ENCODE peak calls at places on chromosomes 16 and 17, in seven cellular contexts. One of them, this sample, is unnamed.

GRCh38 chr17:57803026-57803425 is 46.8 kb downstream of the MRPS23 start:
- DNase-seq in Peyer's patch: no peak
- DNase-seq in CD8-positive, alpha-beta T cell: no peak
- DNase-seq in gastrocnemius medialis: no peak
- DNase-seq in A549: no peak
- DNase-seq in lung: no peak
- DNase-seq in fibroblast of lung: no peak
- DNase-seq in this sample: no peak

GRCh38 chr17:35726609-35727460 is 4.6 kb upstream of the RASL10B start:
- DNase-seq in gastrocnemius medialis: no peak
- DNase-seq in CD8-positive, alpha-beta T cell: no peak
- DNase-seq in fibroblast of lung: peak; percentile 93
- DNase-seq in lung: no peak
- DNase-seq in A549: no peak
- DNase-seq in Peyer's patch: no peak
- DNase-seq in this sample: no peak

GRCh38 chr16:67987460-67988160 is 7.3 kb upstream of the DPEP3 start:
- DNase-seq in CD8-positive, alpha-beta T cell: no peak
- DNase-seq in Peyer's patch: no peak
- DNase-seq in A549: no peak
- DNase-seq in lung: no peak
- DNase-seq in fibroblast of lung: peak; percentile 13
- DNase-seq in gastrocnemius medialis: peak; percentile 65
- DNase-seq in this sample: no peak

GRCh38 chr16:85309656-85310587 is 197.7 kb upstream of the CIBAR2 start:
- DNase-seq in A549: no peak
- DNase-seq in Peyer's patch: peak; percentile 80
- DNase-seq in CD8-positive, alpha-beta T cell: no peak
- DNase-seq in fibroblast of lung: no peak
- DNase-seq in lung: no peak
- DNase-seq in gastrocnemius medialis: peak; percentile 79
- DNase-seq in this sample: no peak

GRCh38 chr16:89374393-89374948 is 115.9 kb downstream of the ANKRD11 start:
- DNase-seq in fibroblast of lung: peak; percentile 56
- DNase-seq in lung: no peak
- DNase-seq in CD8-positive, alpha-beta T cell: no peak
- DNase-seq in gastrocnemius medialis: no peak
- DNase-seq in Peyer's patch: peak; percentile 25
- DNase-seq in A549: peak; percentile 31
- DNase-seq in this sample: no peak

GRCh38 chr16:2295056-2295798 is 27.3 kb upstream of the RNPS1 start:
- DNase-seq in lung: no peak
- DNase-seq in gastrocnemius medialis: no peak
- DNase-seq in CD8-positive, alpha-beta T cell: no peak
- DNase-seq in A549: no peak
- DNase-seq in fibroblast of lung: no peak
- DNase-seq in Peyer's patch: no peak
- DNase-seq in this sample: no peak

GRCh38 chr16:76796431-76796830 is 394.6 kb upstream of the MON1B start:
- DNase-seq in A549: no peak
- DNase-seq in lung: no peak
- DNase-seq in gastrocnemius medialis: no peak
- DNase-seq in CD8-positive, alpha-beta T cell: no peak
- DNase-seq in fibroblast of lung: peak; percentile 9
- DNase-seq in Peyer's patch: no peak
- DNase-seq in this sample: no peak

GRCh38 chr17:65558683-65559311 is 2.7 kb downstream of the AXIN2 start:
- DNase-seq in fibroblast of lung: no peak
- DNase-seq in Peyer's patch: no peak
- DNase-seq in CD8-positive, alpha-beta T cell: no peak
- DNase-seq in A549: no peak
- DNase-seq in lung: no peak
- DNase-seq in gastrocnemius medialis: no peak
- DNase-seq in this sample: no peak

GRCh38 chr17:7839890-7840260 is 5.9 kb downstream of the KDM6B start:
- DNase-seq in A549: peak; percentile 80
- DNase-seq in Peyer's patch: no peak
- DNase-seq in lung: no peak
- DNase-seq in fibroblast of lung: peak; percentile 56
- DNase-seq in CD8-positive, alpha-beta T cell: no peak
- DNase-seq in gastrocnemius medialis: no peak
- DNase-seq in this sample: no peak

GRCh38 chr17:75740215-75740614 is 19.0 kb downstream of the ITGB4 start:
- DNase-seq in fibroblast of lung: no peak
- DNase-seq in Peyer's patch: no peak
- DNase-seq in A549: no peak
- DNase-seq in lung: no peak
- DNase-seq in gastrocnemius medialis: no peak
- DNase-seq in CD8-positive, alpha-beta T cell: no peak
- DNase-seq in this sample: no peak

GRCh38 chr17:71224824-71225575 is 895.8 kb upstream of the SOX9 start:
- DNase-seq in A549: no peak
- DNase-seq in fibroblast of lung: peak; percentile 10
- DNase-seq in gastrocnemius medialis: no peak
- DNase-seq in lung: no peak
- DNase-seq in Peyer's patch: no peak
- DNase-seq in CD8-positive, alpha-beta T cell: no peak
- DNase-seq in this sample: no peak

GRCh38 chr17:31623990-31624389 is 232.5 kb downstream of the RAB11FIP4 start:
- DNase-seq in A549: no peak
- DNase-seq in fibroblast of lung: no peak
- DNase-seq in gastrocnemius medialis: no peak
- DNase-seq in Peyer's patch: no peak
- DNase-seq in lung: no peak
- DNase-seq in CD8-positive, alpha-beta T cell: no peak
- DNase-seq in this sample: no peak

GRCh38 chr17:31629696-31630470 is 229.2 kb downstream of the COPRS start:
- DNase-seq in Peyer's patch: no peak
- DNase-seq in A549: no peak
- DNase-seq in fibroblast of lung: peak; percentile 91
- DNase-seq in gastrocnemius medialis: no peak
- DNase-seq in CD8-positive, alpha-beta T cell: no peak
- DNase-seq in lung: no peak
- DNase-seq in this sample: no peak

GRCh38 chr17:31631759-31632158 is 227.3 kb downstream of the COPRS start:
- DNase-seq in fibroblast of lung: no peak
- DNase-seq in A549: no peak
- DNase-seq in Peyer's patch: no peak
- DNase-seq in lung: no peak
- DNase-seq in gastrocnemius medialis: no peak
- DNase-seq in CD8-positive, alpha-beta T cell: no peak
- DNase-seq in this sample: no peak

DNA sequence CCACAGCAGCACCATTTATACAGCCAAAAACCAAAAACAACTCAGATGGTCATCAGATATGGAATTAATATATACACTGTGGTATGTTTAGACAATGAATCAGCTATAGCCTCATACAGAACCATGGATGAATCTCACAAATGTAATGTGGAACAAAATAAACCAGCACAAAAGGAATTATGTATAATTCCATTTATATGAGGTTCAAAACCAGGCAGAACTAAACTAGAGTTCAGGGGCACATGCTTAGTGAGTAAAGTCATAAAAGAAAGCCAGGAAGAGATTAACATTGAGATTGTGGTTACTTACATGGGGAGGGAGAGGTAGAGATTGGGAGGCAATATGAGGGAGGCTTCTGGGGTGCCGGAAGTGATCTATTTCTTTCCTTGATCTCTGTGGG is 231.1 kb downstream of the COPRS start:
- DNase-seq in A549: no peak
- DNase-seq in fibroblast of lung: peak; percentile 88
- DNase-seq in lung: no peak
- DNase-seq in gastrocnemius medialis: no peak
- DNase-seq in Peyer's patch: no peak
- DNase-seq in CD8-positive, alpha-beta T cell: no peak
- DNase-seq in this sample: no peak
- H3K9me3 ChIP-seq in A549: peaks cover 34% of the 10 kb centered on the region
- H3K9me3 ChIP-seq in fibroblast of lung: no peaks in the 10 kb centered on the region
- H3K9me3 ChIP-seq in lung: peaks cover 5% of the 10 kb centered on the region
- H3K9me3 ChIP-seq in gastrocnemius medialis: peaks cover 7% of the 10 kb centered on the region
- H3K9me3 ChIP-seq in Peyer's patch: peaks cover 4% of the 10 kb centered on the region
- H3K9me3 ChIP-seq in CD8-positive, alpha-beta T cell: no peaks in the 10 kb centered on the region
- H3K9me3 ChIP-seq in this sample: peaks cover 10% of the 10 kb centered on the region

DNA sequence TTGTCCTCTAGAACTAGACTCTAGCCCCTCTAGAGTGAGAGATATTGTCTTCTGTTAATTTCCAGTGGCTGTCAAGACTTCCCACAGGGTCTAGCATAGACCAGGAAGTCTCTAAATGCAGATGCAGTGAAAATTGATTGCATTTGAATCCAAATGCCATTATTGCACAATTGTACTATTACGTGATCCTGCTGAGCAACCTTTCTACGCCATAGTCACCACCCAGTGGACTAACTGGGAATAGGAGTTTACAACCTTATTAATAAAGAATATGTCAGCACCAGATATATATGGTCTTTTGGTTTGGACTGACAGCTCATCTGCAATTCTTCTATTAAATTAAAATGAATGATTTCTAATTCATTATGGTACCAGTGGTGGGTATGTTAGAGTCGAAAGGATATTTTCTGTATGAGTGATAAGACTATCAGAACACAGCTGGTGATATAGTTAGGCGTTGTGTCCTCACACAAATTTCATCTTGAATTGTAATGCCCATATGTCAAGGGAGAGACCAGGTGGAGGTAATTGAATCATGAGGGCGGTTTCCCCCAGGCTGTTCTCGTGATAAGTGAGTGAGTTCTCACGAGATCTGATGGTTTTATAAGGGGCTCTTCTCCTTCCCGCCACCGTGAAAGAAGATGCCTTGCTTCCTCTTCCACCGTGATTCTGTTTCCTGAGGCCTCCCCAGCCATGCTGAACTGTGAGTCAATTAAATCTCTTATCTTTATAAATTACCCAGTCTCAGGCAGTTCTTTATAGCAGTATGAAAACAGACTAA is 138.9 kb upstream of the CA10 start:
- DNase-seq in A549: peak; percentile 25
- DNase-seq in fibroblast of lung: no peak
- DNase-seq in lung: no peak
- DNase-seq in Peyer's patch: no peak
- DNase-seq in CD8-positive, alpha-beta T cell: no peak
- DNase-seq in gastrocnemius medialis: no peak
- DNase-seq in this sample: no peak
- H3K9me3 ChIP-seq in A549: no peaks in the 10 kb centered on the region
- H3K9me3 ChIP-seq in fibroblast of lung: no peaks in the 10 kb centered on the region
- H3K9me3 ChIP-seq in lung: no peaks in the 10 kb centered on the region
- H3K9me3 ChIP-seq in Peyer's patch: no peaks in the 10 kb centered on the region
- H3K9me3 ChIP-seq in CD8-positive, alpha-beta T cell: no peaks in the 10 kb centered on the region
- H3K9me3 ChIP-seq in gastrocnemius medialis: no peaks in the 10 kb centered on the region
- H3K9me3 ChIP-seq in this sample: no peaks in the 10 kb centered on the region

DNA sequence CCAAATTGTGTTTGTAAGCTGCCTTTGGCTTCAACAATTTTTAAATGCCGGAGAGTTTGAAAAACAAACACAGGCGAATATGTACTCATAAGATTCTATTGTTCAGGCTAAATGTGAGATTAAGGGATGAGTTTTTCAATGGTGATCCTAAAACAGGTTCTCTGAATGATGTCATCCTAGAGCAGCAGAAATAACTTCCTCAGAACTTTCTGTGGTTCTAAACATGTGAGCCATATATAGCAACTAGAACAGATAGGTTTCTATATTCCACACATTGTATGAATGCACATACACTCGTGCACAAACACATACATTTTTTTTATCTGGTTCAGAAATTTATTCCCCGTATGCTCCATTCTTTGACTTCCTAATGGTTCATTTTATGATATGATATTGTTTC is 1352.2 kb downstream of the CDH8 start:
- DNase-seq in CD8-positive, alpha-beta T cell: no peak
- DNase-seq in gastrocnemius medialis: no peak
- DNase-seq in Peyer's patch: no peak
- DNase-seq in lung: no peak
- DNase-seq in A549: no peak
- DNase-seq in fibroblast of lung: no peak
- DNase-seq in this sample: no peak
- H3K9me3 ChIP-seq in CD8-positive, alpha-beta T cell: peaks cover 3% of the 10 kb centered on the region
- H3K9me3 ChIP-seq in gastrocnemius medialis: no peaks in the 10 kb centered on the region
- H3K9me3 ChIP-seq in Peyer's patch: no peaks in the 10 kb centered on the region
- H3K9me3 ChIP-seq in lung: no peaks in the 10 kb centered on the region
- H3K9me3 ChIP-seq in A549: peaks cover 7% of the 10 kb centered on the region
- H3K9me3 ChIP-seq in fibroblast of lung: no peaks in the 10 kb centered on the region
- H3K9me3 ChIP-seq in this sample: peaks cover 3% of the 10 kb centered on the region

GRCh38 chr16:35562919-35563318 is 2103.5 kb downstream of the TP53TG3F start:
- DNase-seq in gastrocnemius medialis: no peak
- DNase-seq in A549: no peak
- DNase-seq in Peyer's patch: no peak
- DNase-seq in CD8-positive, alpha-beta T cell: no peak
- DNase-seq in lung: no peak
- DNase-seq in fibroblast of lung: no peak
- DNase-seq in this sample: no peak

GRCh38 chr16:35560637-35560984 is 2101.2 kb downstream of the TP53TG3F start:
- DNase-seq in CD8-positive, alpha-beta T cell: no peak
- DNase-seq in fibroblast of lung: no peak
- DNase-seq in lung: no peak
- DNase-seq in Peyer's patch: no peak
- DNase-seq in A549: no peak
- DNase-seq in gastrocnemius medialis: no peak
- DNase-seq in this sample: no peak

GRCh38 chr16:35559911-35560636 is 2100.7 kb downstream of the TP53TG3F start:
- DNase-seq in A549: no peak
- DNase-seq in CD8-positive, alpha-beta T cell: no peak
- DNase-seq in gastrocnemius medialis: no peak
- DNase-seq in fibroblast of lung: no peak
- DNase-seq in Peyer's patch: no peak
- DNase-seq in lung: no peak
- DNase-seq in this sample: no peak

GRCh38 chr16:35562471-35562870 is 2103.1 kb downstream of the TP53TG3F start:
- DNase-seq in A549: no peak
- DNase-seq in CD8-positive, alpha-beta T cell: no peak
- DNase-seq in gastrocnemius medialis: no peak
- DNase-seq in Peyer's patch: no peak
- DNase-seq in lung: no peak
- DNase-seq in fibroblast of lung: no peak
- DNase-seq in this sample: no peak

GRCh38 chr16:35561346-35561745 is 2101.9 kb downstream of the TP53TG3F start:
- DNase-seq in Peyer's patch: no peak
- DNase-seq in fibroblast of lung: no peak
- DNase-seq in A549: no peak
- DNase-seq in gastrocnemius medialis: no peak
- DNase-seq in CD8-positive, alpha-beta T cell: no peak
- DNase-seq in lung: no peak
- DNase-seq in this sample: no peak
- H3K9me3 ChIP-seq in Peyer's patch: no peaks in the 10 kb centered on the region
- H3K9me3 ChIP-seq in fibroblast of lung: no peaks in the 10 kb centered on the region
- H3K9me3 ChIP-seq in A549: no peaks in the 10 kb centered on the region
- H3K9me3 ChIP-seq in gastrocnemius medialis: no peaks in the 10 kb centered on the region
- H3K9me3 ChIP-seq in CD8-positive, alpha-beta T cell: peaks cover 3% of the 10 kb centered on the region
- H3K9me3 ChIP-seq in lung: no peaks in the 10 kb centered on the region
- H3K9me3 ChIP-seq in this sample: peaks cover 4% of the 10 kb centered on the region

DNA sequence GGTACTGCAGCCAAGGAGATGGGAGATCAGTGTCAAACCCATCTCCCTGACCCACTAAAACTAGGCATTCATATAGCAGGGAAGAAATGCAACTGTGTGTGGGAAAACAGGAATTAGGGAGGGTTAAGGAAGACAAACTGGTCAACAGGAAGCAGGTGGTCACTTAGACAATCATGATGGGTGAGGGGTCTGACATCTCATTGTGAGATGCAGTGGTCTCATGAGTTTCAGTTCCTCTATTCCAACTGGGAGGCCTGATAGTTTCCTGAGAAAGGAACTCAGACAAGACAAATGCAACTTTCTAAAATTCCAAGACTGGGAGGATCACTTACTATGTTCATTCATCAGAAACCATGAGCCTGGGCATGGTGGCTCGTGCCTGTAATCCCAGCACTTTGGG is 361.4 kb upstream of the C16orf82 start:
- DNase-seq in A549: no peak
- DNase-seq in fibroblast of lung: no peak
- DNase-seq in lung: no peak
- DNase-seq in CD8-positive, alpha-beta T cell: no peak
- DNase-seq in Peyer's patch: no peak
- DNase-seq in gastrocnemius medialis: no peak
- DNase-seq in this sample: no peak
- H3K9me3 ChIP-seq in A549: no peaks in the 10 kb centered on the region
- H3K9me3 ChIP-seq in fibroblast of lung: no peaks in the 10 kb centered on the region
- H3K9me3 ChIP-seq in lung: no peaks in the 10 kb centered on the region
- H3K9me3 ChIP-seq in CD8-positive, alpha-beta T cell: no peaks in the 10 kb centered on the region
- H3K9me3 ChIP-seq in Peyer's patch: no peaks in the 10 kb centered on the region
- H3K9me3 ChIP-seq in gastrocnemius medialis: no peaks in the 10 kb centered on the region
- H3K9me3 ChIP-seq in this sample: no peaks in the 10 kb centered on the region